ENCODE peak calls at places on chromosomes 6 and 20, in six cellular contexts. K is kidney epithelial cell, I is iPS DF 19.7, O is NCI-H1092 treated with DMSO at 0.1 percent for 48 hours, X is T47D, G is OCI-LY7. N is an unnamed sample.

GRCh38 chr20:45462711-45463110 is 6.8 kb upstream of the WFDC2 start:
- DNase-seq in K (no peak), I (no peak), O (no peak), X (no peak), G (no peak), N (no peak)

GRCh38 chr6:73513496-73513854 is 7.4 kb downstream of the EEF1A1 start:
- DNase-seq in K (no peak), I (no peak), O (no peak), X (peak), G (peak), N (no peak)

GRCh38 chr6:160328447-160328846 is 19.7 kb upstream of the SLC22A3 start:
- DNase-seq in K (no peak), I (no peak), O (no peak), X (no peak), G (no peak), N (no peak)

GRCh38 chr6:51098801-51099200 is 280.1 kb downstream of the TFAP2B start:
- DNase-seq in K (peak), I (no peak), O (no peak), X (no peak), G (no peak), N (no peak)

GRCh38 chr20:46695888-46696287 is 6.6 kb upstream of the TP53RK start:
- DNase-seq in K (no peak), I (no peak), O (peak), X (peak), G (no peak), N (no peak)

GRCh38 chr20:11267762-11268335 is 594.0 kb upstream of the JAG1 start:
- DNase-seq in K (no peak), I (no peak), O (no peak), X (no peak), G (no peak), N (no peak)

GRCh38 chr6:170175644-170176620 is 114.9 kb downstream of the DLL1 start:
- DNase-seq in K (no peak), I (no peak), O (peak), X (no peak), G (no peak), N (no peak)

GRCh38 chr6:20217900-20218299 is 5.6 kb upstream of the MBOAT1 start:
- DNase-seq in K (no peak), I (no peak), O (no peak), X (no peak), G (no peak), N (no peak)

GRCh38 chr6:44035621-44036020 is 91.6 kb downstream of the MRPL14 start:
- DNase-seq in K (no peak), I (no peak), O (no peak), X (no peak), G (peak), N (no peak)

GRCh38 chr6:11153447-11153846 is 41.9 kb upstream of the ERVFRD-1 start:
- DNase-seq in K (no peak), I (no peak), O (no peak), X (no peak), G (no peak), N (no peak)

GRCh38 chr20:17023811-17024210 is 203.0 kb upstream of the PCSK2 start:
- DNase-seq in K (no peak), I (peak), O (peak), X (no peak), G (no peak), N (no peak)

GRCh38 chr6:158780963-158781691 is 38.0 kb downstream of the EZR start:
- DNase-seq in K (no peak), I (no peak), O (no peak), X (peak), G (no peak), N (no peak)

GRCh38 chr20:50607850-50608749 is 83.2 kb downstream of the RIPOR3 start:
- DNase-seq in K (no peak), I (no peak), O (no peak), X (no peak), G (no peak), N (no peak)

GRCh38 chr20:37172836-37173235 is 6.3 kb upstream of the RPN2 start:
- DNase-seq in K (no peak), I (no peak), O (no peak), X (no peak), G (no peak), N (no peak)

GRCh38 chr6:146543211-146543939 is at the start of gene RAB32:
- DNase-seq in K (peak), I (no peak), O (no peak), X (peak), G (no peak), N (peak)

GRCh38 chr6:143279385-143279784 is 171.1 kb downstream of the ADAT2 start:
- DNase-seq in K (no peak), I (no peak), O (no peak), X (peak), G (peak), N (no peak)

GRCh38 chr20:11204926-11205768 is 531.3 kb upstream of the JAG1 start:
- DNase-seq in K (peak), I (peak), O (peak), X (peak), G (peak), N (peak)

GRCh38 chr20:52896348-52896747 is 75.8 kb upstream of the TSHZ2 start:
- DNase-seq in K (no peak), I (no peak), O (no peak), X (no peak), G (peak), N (no peak)

N was measured in gastrocnemius medialis.